ENCODE peak calls at places on chromosomes 16 and 17, in four cellular contexts. U is GM23248, V is neuronal stem cell, W is SK-N-SH. E is an unnamed sample.

GRCh38 chr17:66538776-66539175 is 236.4 kb downstream of the PRKCA start:
- DNase-seq in U (no peak), V (no peak), W (peak; percentile 55), E (no peak)

GRCh38 chr17:66830451-66830850 is 4.5 kb upstream of the CACNG5 start:
- DNase-seq in U (no peak), V (no peak), W (no peak), E (no peak)

GRCh38 chr17:74641224-74641948 is 17.8 kb upstream of the CD300E start:
- DNase-seq in U (no peak), V (no peak), W (no peak), E (no peak)

GRCh38 chr17:49789278-49789578 is 747 bp downstream of the KAT7 start:
- DNase-seq in U (no peak), V (no peak), W (no peak), E (no peak)

GRCh38 chr17:21613071-21613429 is 79.3 kb upstream of the KCNJ18 start:
- DNase-seq in U (no peak), V (no peak), W (no peak), E (no peak)

GRCh38 chr16:50282010-50282538 is 15.7 kb downstream of the ADCY7 start:
- DNase-seq in U (no peak), V (no peak), W (no peak), E (no peak)

GRCh38 chr16:89909777-89910716 is 8.6 kb upstream of the MC1R start:
- DNase-seq in U (peak; percentile 93), V (peak; percentile 40), W (peak; percentile 92), E (no peak)

GRCh38 chr16:78705694-78706093 is 606.2 kb downstream of the WWOX start:
- DNase-seq in U (no peak), V (no peak), W (peak; percentile 4), E (peak; percentile 94)

GRCh38 chr17:8007836-8008235 is 5.4 kb downstream of the GUCY2D start:
- DNase-seq in U (no peak), V (no peak), W (no peak), E (no peak)

GRCh38 chr17:66426397-66427033 is 124.1 kb downstream of the PRKCA start:
- DNase-seq in U (peak; percentile 11), V (no peak), W (no peak), E (no peak)

GRCh38 chr16:4096509-4096908 is 19.7 kb downstream of the ADCY9 start:
- DNase-seq in U (no peak), V (no peak), W (no peak), E (no peak)

GRCh38 chr17:78735832-78736525 is 46.1 kb downstream of the CYTH1 start:
- DNase-seq in U (peak; percentile 47), V (no peak), W (no peak), E (no peak)

GRCh38 chr17:35529868-35530267 is 7.6 kb downstream of the SLFN12L start:
- DNase-seq in U (no peak), V (no peak), W (no peak), E (no peak)

GRCh38 chr17:69111794-69112193 is 29.9 kb downstream of the ABCA6 start:
- DNase-seq in U (no peak), V (no peak), W (no peak), E (no peak)

DNA sequence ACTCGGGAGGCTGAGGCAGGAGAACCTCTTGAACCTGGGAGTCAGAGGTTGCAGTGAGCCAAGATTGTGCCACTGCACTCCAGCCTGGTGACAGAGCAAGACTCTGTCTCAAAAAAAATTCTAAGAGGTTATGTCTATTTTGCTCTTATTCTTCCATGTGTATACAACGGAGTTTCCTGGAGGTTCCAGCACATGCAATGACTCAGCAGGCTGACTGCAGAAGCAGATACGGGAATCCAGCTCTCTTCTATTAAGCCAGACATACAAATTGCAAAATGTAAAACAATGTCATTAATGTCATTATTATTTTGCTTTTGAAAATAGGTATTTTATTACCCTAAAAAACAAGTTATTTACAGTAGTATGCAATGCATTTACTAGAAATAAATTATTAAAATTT is 18.4 kb downstream of the MIEF2 start:
- DNase-seq in U (peak; percentile 24), V (no peak), W (no peak), E (no peak)
- H3K9ac ChIP-seq in U (no peak overlapping the region), V (no peak overlapping the region), W (no peak overlapping the region), E (no peak overlapping the region)

GRCh38 chr16:19252904-19253303 is 32.6 kb upstream of the CLEC19A start:
- DNase-seq in U (no peak), V (no peak), W (no peak), E (no peak)
- H3K9ac ChIP-seq in U (no peak overlapping the region), V (no peak overlapping the region), W (no peak overlapping the region), E (no peak overlapping the region)

GRCh38 chr16:88014954-88015805 is 63.9 kb downstream of the BANP start:
- DNase-seq in U (no peak), V (no peak), W (no peak), E (no peak)
- H3K9ac ChIP-seq in U (no peak overlapping the region), V (no peak overlapping the region), W (no peak overlapping the region), E (no peak overlapping the region)

DNA sequence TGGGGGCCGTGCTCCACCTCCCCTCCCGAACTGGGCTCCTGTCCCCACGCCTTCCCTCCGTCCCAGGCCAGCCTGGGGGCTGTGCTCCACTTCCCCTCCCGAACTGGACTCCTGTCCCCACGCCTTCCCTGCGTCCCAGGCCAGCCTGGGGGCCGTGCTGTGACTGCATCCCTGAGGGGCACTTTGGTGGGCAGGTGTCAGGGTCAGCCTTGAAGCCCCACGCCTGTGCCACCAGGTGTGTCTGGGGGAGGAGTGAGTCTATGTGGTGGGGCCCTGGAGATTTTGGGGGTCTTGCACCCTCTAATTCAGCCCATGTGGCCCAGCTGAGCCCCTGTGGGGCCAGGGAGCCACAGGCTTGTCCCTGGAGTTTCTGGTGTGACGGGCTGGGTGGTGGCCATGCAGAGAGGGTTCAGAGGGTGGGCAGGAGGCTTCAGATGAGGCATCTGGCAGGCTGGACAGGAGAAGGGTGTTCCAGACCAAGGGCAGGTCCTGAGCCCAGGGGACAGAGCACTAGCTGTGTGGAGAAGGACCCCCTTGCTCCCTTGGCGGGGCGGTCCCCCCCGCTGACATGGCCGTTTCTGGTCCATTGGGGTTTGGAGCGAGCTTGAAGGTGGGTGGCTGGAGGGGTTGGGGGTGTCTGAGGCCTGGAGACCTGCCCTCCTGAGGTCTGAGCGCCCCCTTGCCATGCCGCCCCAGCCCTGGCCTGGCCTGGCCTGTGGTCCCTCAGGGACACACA is 8.2 kb downstream of the NHERF2 start:
- DNase-seq in U (no peak), V (no peak), W (no peak), E (no peak)
- H3K9ac ChIP-seq in U (peak overlapping the region; percentile 85), V (peak overlapping the region; percentile 60), W (peak overlapping the region; percentile 61), E (no peak overlapping the region)

GRCh38 chr17:5921919-5922318 is 148.3 kb upstream of the WSCD1 start:
- DNase-seq in U (peak; percentile 1), V (no peak), W (no peak), E (no peak)

GRCh38 chr17:5913641-5914040 is 156.5 kb upstream of the WSCD1 start:
- DNase-seq in U (no peak), V (no peak), W (no peak), E (no peak)

GRCh38 chr17:5922476-5922875 is 147.7 kb upstream of the WSCD1 start:
- DNase-seq in U (no peak), V (no peak), W (no peak), E (no peak)

GRCh38 chr17:5915337-5915736 is 154.8 kb upstream of the WSCD1 start:
- DNase-seq in U (no peak), V (no peak), W (no peak), E (no peak)

DNA sequence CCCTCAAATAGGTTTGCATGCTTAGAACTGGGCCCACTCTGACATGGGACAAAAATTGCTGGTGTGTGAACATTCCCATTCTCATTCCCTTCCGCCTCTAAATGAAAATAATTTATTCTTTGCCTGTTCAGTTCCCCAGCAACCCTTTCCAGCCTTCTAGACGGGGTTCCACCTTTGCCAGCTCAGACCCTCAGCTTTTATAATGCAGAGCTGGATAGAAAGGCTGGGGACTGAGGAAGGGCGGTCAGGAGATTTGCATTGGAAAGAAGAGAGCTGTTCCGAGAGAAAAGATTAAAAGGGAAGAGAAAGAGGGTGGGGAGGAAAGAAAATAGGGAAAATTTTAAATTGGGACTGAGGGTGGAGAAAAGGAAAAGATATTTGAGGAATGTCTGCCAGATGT is 151.1 kb upstream of the WSCD1 start:
- DNase-seq in U (no peak), V (no peak), W (no peak), E (no peak)
- H3K9ac ChIP-seq in U (no peak overlapping the region), V (no peak overlapping the region), W (no peak overlapping the region), E (no peak overlapping the region)

DNA sequence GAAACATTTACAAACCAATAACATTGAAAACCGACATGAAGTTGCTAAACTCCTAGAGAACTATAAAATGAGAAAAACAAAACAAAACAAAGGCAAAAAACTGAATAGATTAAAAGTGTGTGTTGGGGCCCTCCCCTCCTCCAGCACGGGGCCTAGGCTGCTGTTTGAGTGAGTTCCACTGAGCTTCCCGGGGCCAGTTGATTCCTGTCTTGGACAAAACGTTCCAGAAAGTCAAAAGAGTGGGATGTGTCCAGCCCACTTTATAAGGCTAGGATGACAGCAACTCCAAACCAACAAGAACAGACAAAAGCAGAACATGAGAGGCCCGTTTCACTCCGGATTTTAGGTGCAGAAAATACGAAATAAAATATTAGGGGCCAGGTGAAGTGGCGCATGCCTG is 11.6 kb upstream of the CSNK1D start:
- DNase-seq in U (no peak), V (no peak), W (no peak), E (no peak)
- H3K9ac ChIP-seq in U (no peak overlapping the region), V (no peak overlapping the region), W (no peak overlapping the region), E (no peak overlapping the region)

E was measured in keratinocyte.